ENCODE peak calls at places on chromosomes 12 and 14, in seven cellular contexts. R is renal cortical epithelial cell, M is progenitor cell of endocrine pancreas, T is stomach, L is H54, V is fibroblast of pulmonary artery, Y is choroid plexus epithelial cell. U is an unnamed sample.

GRCh38 chr12:45290218-45290609 is 74.3 kb downstream of the ANO6 start:
- DNase-seq in R (peak), M (no peak), T (no peak), L (no peak), V (peak), Y (peak), U (no peak)

GRCh38 chr14:98177551-98177950 is 1094.4 kb downstream of the BCL11B start:
- DNase-seq in R (no peak), M (no peak), T (no peak), L (no peak), V (no peak), Y (no peak), U (no peak)

GRCh38 chr12:69008510-69008909 is 75.5 kb upstream of the CPM start:
- DNase-seq in R (peak), M (no peak), T (no peak), L (no peak), V (peak), Y (no peak), U (no peak)

GRCh38 chr12:26524862-26525465 is 308.0 kb downstream of the ITPR2 start:
- DNase-seq in R (peak), M (no peak), T (no peak), L (no peak), V (peak), Y (peak), U (no peak)

GRCh38 chr12:51942501-51943000 is 8.9 kb upstream of the ACVR1B start:
- DNase-seq in R (no peak), M (no peak), T (peak), L (no peak), V (no peak), Y (no peak), U (no peak)

GRCh38 chr14:61547186-61548121 is 147.9 kb upstream of the HIF1A start:
- DNase-seq in R (peak), M (no peak), T (no peak), L (peak), V (peak), Y (peak), U (no peak)

GRCh38 chr12:18570543-18570942 is 167.3 kb downstream of the PLCZ1 start:
- DNase-seq in R (no peak), M (no peak), T (no peak), L (no peak), V (no peak), Y (no peak), U (no peak)

GRCh38 chr12:124115976-124116690 is 143.1 kb downstream of the ZNF664 start:
- DNase-seq in R (no peak), M (no peak), T (no peak), L (no peak), V (no peak), Y (no peak), U (no peak)

GRCh38 chr14:21748869-21749303 is 75.3 kb upstream of the OR4E1 start:
- DNase-seq in R (peak), M (peak), T (no peak), L (peak), V (peak), Y (peak), U (no peak)

GRCh38 chr14:73462078-73462715 is 3.9 kb upstream of the NUMB start:
- DNase-seq in R (peak), M (no peak), T (peak), L (no peak), V (peak), Y (peak), U (no peak)

GRCh38 chr14:92729632-92730358 is 18.6 kb downstream of the LGMN start:
- DNase-seq in R (peak), M (no peak), T (no peak), L (peak), V (peak), Y (peak), U (no peak)

GRCh38 chr12:96487214-96487613 is 2.2 kb upstream of the CFAP54 start:
- DNase-seq in R (peak), M (no peak), T (no peak), L (peak), V (peak), Y (peak), U (no peak)

GRCh38 chr12:116200812-116201211 is 76.7 kb downstream of the MED13L start:
- DNase-seq in R (no peak), M (no peak), T (no peak), L (no peak), V (no peak), Y (peak), U (no peak)